ENCODE peak calls at places on chromosome 7, in ten cellular contexts. C is AG08396; S is dorsolateral prefrontal cortex; V is NCI-H2081; R is LHCN-M2; B is GM10248; Z is iPS-NIHi11; O is stimulated activated CD4-positive, alpha-beta T cell treated with anti-CD3 and anti-CD28 coated beads, Interleukin-12 subunit alpha, Interleukin-12 subunit beta, amount 100 ng/mL, for 4 hours; J is MCF 10A; M is activated T-cell treated with anti-CD3 and anti-CD28 coated beads, Interleukin-2, amount 50 U/mL, for 72 hours. D is an unnamed sample.

GRCh38 chr7:226281-226882 is 34.0 kb downstream of the FAM20C start:
- DNase-seq in S (no peak), V (no peak), O (no peak), J (peak), M (no peak), R (peak), B (no peak), Z (no peak), C (no peak), D (no peak)

GRCh38 chr7:34322841-34323240 is 335.2 kb upstream of the NPSR1 start:
- DNase-seq in C (no peak), Z (no peak), S (no peak), J (peak), O (no peak), B (no peak), V (no peak), M (no peak), R (no peak), D (no peak)

GRCh38 chr7:43768894-43769272 is 10.4 kb downstream of the BLVRA start:
- DNase-seq in B (no peak), R (no peak), O (no peak), Z (no peak), J (no peak), V (no peak), S (no peak), M (no peak), C (no peak), D (no peak)

GRCh38 chr7:24827027-24827426 is 69.8 kb upstream of the GSDME start:
- DNase-seq in B (no peak), M (peak), J (no peak), C (no peak), O (no peak), S (no peak), V (no peak), R (no peak), Z (no peak), D (no peak)

GRCh38 chr7:127943541-127944521 is 87.4 kb downstream of the LRRC4 start:
- DNase-seq in V (peak), S (peak), C (no peak), J (no peak), R (peak), Z (no peak), O (no peak), B (no peak), M (no peak), D (no peak)

GRCh38 chr7:55124989-55125875 is 106.4 kb downstream of the EGFR start:
- DNase-seq in R (no peak), B (no peak), Z (no peak), C (no peak), O (no peak), M (no peak), S (no peak), V (no peak), J (no peak), D (no peak)

GRCh38 chr7:130278892-130279690 is 12.4 kb downstream of the CPA2 start:
- DNase-seq in R (peak), B (no peak), O (no peak), J (peak), M (no peak), S (no peak), Z (no peak), C (no peak), V (no peak), D (no peak)

GRCh38 chr7:4642468-4643203 is 39.5 kb upstream of the FOXK1 start:
- DNase-seq in C (no peak), Z (no peak), O (no peak), M (no peak), B (no peak), V (no peak), J (no peak), S (no peak), R (no peak), D (no peak)

GRCh38 chr7:150383710-150384397 is 4.7 kb downstream of the ZNF775 start:
- DNase-seq in Z (peak), B (no peak), O (no peak), R (peak), M (no peak), S (peak), V (peak), J (no peak), C (no peak), D (no peak)

GRCh38 chr7:159126496-159127345 is 17.9 kb downstream of the VIPR2 start:
- DNase-seq in O (no peak), R (no peak), J (no peak), B (no peak), S (no peak), M (no peak), V (no peak), Z (no peak), C (no peak), D (no peak)

GRCh38 chr7:23472046-23472445 is 1.8 kb upstream of the IGF2BP3 start:
- DNase-seq in Z (no peak), V (peak), S (no peak), M (no peak), B (no peak), R (no peak), C (no peak), O (no peak), J (no peak), D (no peak)

GRCh38 chr7:91248996-91249395 is 15.2 kb upstream of the FZD1 start:
- DNase-seq in O (no peak), J (peak), R (peak), C (no peak), S (no peak), Z (no peak), M (no peak), B (no peak), V (no peak), D (no peak)

GRCh38 chr7:100726998-100727761 is 6.2 kb upstream of the ZAN start:
- DNase-seq in B (no peak), O (no peak), R (peak), V (no peak), C (peak), Z (no peak), M (no peak), J (no peak), S (no peak), D (no peak)

GRCh38 chr7:31146026-31146425 is 93.9 kb downstream of the ADCYAP1R1 start:
- DNase-seq in Z (no peak), J (no peak), M (no peak), V (no peak), O (no peak), B (no peak), R (no peak), S (no peak), C (no peak), D (no peak)

GRCh38 chr7:131159961-131160361 is 167.7 kb upstream of the MKLN1 start:
- DNase-seq in M (no peak), Z (no peak), C (no peak), B (no peak), V (peak), S (no peak), O (no peak), R (peak), J (peak), D (no peak)

D was measured in GM12878.